ENCODE peak calls at places on chromosomes 6 and 20, in five cellular contexts. U is IMR-90, E is H9, P is H1, B is mesenchymal stem cell. M is an unnamed sample.

GRCh38 chr6:96522469-96523009 is 933 bp downstream of the UFL1 start:
- DNase-seq in U (peak), E (no peak), P (no peak), B (peak), M (no peak)

GRCh38 chr6:1553562-1554088 is 56.1 kb upstream of the FOXC1 start:
- DNase-seq in U (no peak), E (no peak), P (no peak), B (no peak), M (no peak)

GRCh38 chr6:105794870-105795269 is 291.3 kb upstream of the PRDM1 start:
- DNase-seq in U (no peak), E (no peak), P (no peak), B (no peak), M (no peak)

GRCh38 chr6:47733879-47734558 is 35.6 kb downstream of the ADGRF4 start:
- DNase-seq in U (peak), E (no peak), P (no peak), B (peak), M (no peak)

GRCh38 chr6:111810321-111811235 is 62.7 kb downstream of the FYN start:
- DNase-seq in U (no peak), E (no peak), P (no peak), B (no peak), M (no peak)

GRCh38 chr6:124987999-124988591 is 25.9 kb downstream of the RNF217 start:
- DNase-seq in U (no peak), E (no peak), P (no peak), B (no peak), M (no peak)

GRCh38 chr6:158168054-158168303 is at the start of gene SERAC1:
- DNase-seq in U (no peak), E (no peak), P (no peak), B (no peak), M (peak)

GRCh38 chr6:170094686-170095272 is 196.1 kb downstream of the DLL1 start:
- DNase-seq in U (no peak), E (no peak), P (no peak), B (no peak), M (no peak)

GRCh38 chr20:36167826-36168634 is 13.5 kb downstream of the EPB41L1 start:
- DNase-seq in U (peak), E (no peak), P (no peak), B (peak), M (no peak)

GRCh38 chr6:135909737-135910387 is 58.4 kb downstream of the PDE7B start:
- DNase-seq in U (peak), E (peak), P (peak), B (no peak), M (peak)

GRCh38 chr20:21981179-21981578 is 275.7 kb downstream of the PAX1 start:
- DNase-seq in U (no peak), E (no peak), P (no peak), B (no peak), M (no peak)

GRCh38 chr6:138410972-138411667 is 7.1 kb downstream of the HEBP2 start:
- DNase-seq in U (peak), E (no peak), P (no peak), B (peak), M (no peak)

GRCh38 chr6:72689107-72689954 is 67.5 kb downstream of the KCNQ5 start:
- DNase-seq in U (no peak), E (no peak), P (no peak), B (peak), M (peak)

GRCh38 chr6:20575125-20575524 is 40.9 kb downstream of the CDKAL1 start:
- DNase-seq in U (no peak), E (no peak), P (no peak), B (no peak), M (no peak)

GRCh38 chr20:3929713-3930060 is 40.5 kb downstream of the PANK2 start:
- DNase-seq in U (no peak), E (no peak), P (no peak), B (no peak), M (no peak)

GRCh38 chr6:130841128-130841728 is 14.0 kb downstream of the SMLR1 start:
- DNase-seq in U (peak), E (no peak), P (no peak), B (no peak), M (no peak)

GRCh38 chr20:4401601-4402000 is 320.1 kb upstream of the PRND start:
- DNase-seq in U (peak), E (no peak), P (no peak), B (no peak), M (no peak)

GRCh38 chr6:110534731-110535164 is 58.3 kb upstream of the SLC22A16 start:
- DNase-seq in U (peak), E (no peak), P (no peak), B (peak), M (no peak)

GRCh38 chr6:105211831-105212230 is 32.0 kb upstream of the POPDC3 start:
- DNase-seq in U (peak), E (no peak), P (no peak), B (no peak), M (no peak)

GRCh38 chr6:3271756-3272155 is 13.0 kb downstream of the PSMG4 start:
- DNase-seq in U (no peak), E (no peak), P (no peak), B (no peak), M (no peak)

GRCh38 chr6:92777146-92777740 is 642.1 kb downstream of the EPHA7 start:
- DNase-seq in U (peak), E (no peak), P (no peak), B (peak), M (peak)

GRCh38 chr6:27977387-27977786 is 20.3 kb downstream of the OR2B6 start:
- DNase-seq in U (no peak), E (no peak), P (no peak), B (no peak), M (no peak)

GRCh38 chr6:169959129-169960002 is 207.9 kb downstream of the ERMARD start:
- DNase-seq in U (no peak), E (peak), P (no peak), B (no peak), M (no peak)

GRCh38 chr6:149924206-149924932 is 1.4 kb upstream of the RAET1G start:
- DNase-seq in U (no peak), E (no peak), P (no peak), B (no peak), M (no peak)

GRCh38 chr20:46720776-46721425 is 11.5 kb downstream of the SLC2A10 start:
- DNase-seq in U (peak), E (no peak), P (no peak), B (peak), M (no peak)

GRCh38 chr6:113936093-113936934 is 34.6 kb downstream of the HDAC2 start:
- DNase-seq in U (peak), E (no peak), P (no peak), B (peak), M (peak)

GRCh38 chr6:52245425-52245824 is 1.1 kb upstream of the IL17F start:
- DNase-seq in U (no peak), E (no peak), P (no peak), B (no peak), M (no peak)

GRCh38 chr6:111105578-111105977 is 18.3 kb downstream of the SLC16A10 start:
- DNase-seq in U (peak), E (no peak), P (no peak), B (no peak), M (no peak)

GRCh38 chr20:58439974-58440767 is 51.1 kb downstream of the VAPB start:
- DNase-seq in U (no peak), E (no peak), P (no peak), B (peak), M (no peak)

GRCh38 chr6:100304575-100304974 is 160.1 kb downstream of the SIM1 start:
- DNase-seq in U (no peak), E (no peak), P (no peak), B (no peak), M (no peak)

GRCh38 chr6:56628105-56628504 is 14.6 kb downstream of the DST start:
- DNase-seq in U (no peak), E (no peak), P (no peak), B (peak), M (no peak)

GRCh38 chr20:24917797-24918578 is 31.1 kb upstream of the CST7 start:
- DNase-seq in U (peak), E (peak), P (peak), B (peak), M (peak)

GRCh38 chr20:6162239-6162638 is 39.4 kb upstream of the FERMT1 start:
- DNase-seq in U (no peak), E (no peak), P (no peak), B (no peak), M (no peak)

GRCh38 chr6:157358287-157358686 is 22.7 kb upstream of the ZDHHC14 start:
- DNase-seq in U (no peak), E (no peak), P (no peak), B (no peak), M (no peak)

GRCh38 chr6:169813969-169814368 is 62.5 kb downstream of the ERMARD start:
- DNase-seq in U (no peak), E (no peak), P (no peak), B (no peak), M (no peak)

DNA sequence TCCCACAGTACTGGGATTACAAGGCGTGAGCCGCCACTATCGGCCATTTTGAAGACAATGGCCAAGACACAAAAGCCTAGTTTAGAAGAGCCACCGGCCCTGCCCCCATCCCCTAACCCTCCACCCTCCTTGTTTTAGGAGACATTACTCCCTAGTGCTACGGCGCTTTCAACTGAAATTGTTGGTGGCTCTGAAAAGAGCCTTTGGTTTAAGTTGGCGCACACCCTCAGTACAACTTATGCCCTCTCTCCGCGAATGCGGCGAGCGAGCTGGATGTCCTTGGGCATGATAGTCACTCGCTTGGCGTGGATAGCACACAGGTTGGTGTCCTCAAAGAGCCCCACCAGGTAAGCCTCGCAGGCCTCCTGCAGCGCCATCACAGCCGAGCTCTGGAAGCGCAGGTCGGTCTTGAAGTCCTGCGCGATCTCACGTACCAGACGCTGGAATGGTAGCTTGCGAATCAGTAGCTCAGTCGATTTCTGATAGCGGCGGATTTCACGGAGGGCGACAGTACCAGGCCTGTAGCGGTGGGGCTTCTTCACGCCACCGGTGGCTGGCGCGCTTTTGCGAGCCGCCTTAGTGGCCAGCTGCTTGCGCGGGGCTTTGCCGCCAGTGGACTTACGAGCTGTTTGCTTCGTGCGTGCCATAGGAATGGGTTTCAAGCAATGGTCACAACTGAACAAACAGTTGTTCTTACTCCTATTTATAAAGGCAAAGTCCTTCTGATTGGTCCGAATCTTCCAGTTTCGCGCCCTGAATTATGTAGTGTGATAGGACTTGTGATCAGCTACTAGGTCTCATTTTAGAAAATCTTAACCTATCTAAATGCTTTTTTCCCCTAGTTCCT is 114.8 kb upstream of the BTN3A2 start:
- DNase-seq in U (peak), E (peak), P (no peak), B (peak), M (peak)
- H3K14ac ChIP-seq in U (peak), E (peak), P (no peak), B (peak), M (peak)

GRCh38 chr20:17808357-17808756 is 108.6 kb downstream of the BANF2 start:
- DNase-seq in U (peak), E (no peak), P (no peak), B (peak), M (no peak)
- H3K9ac ChIP-seq in U (no peak), E (no peak), P (no peak), B (peak), M (no peak)

DNA sequence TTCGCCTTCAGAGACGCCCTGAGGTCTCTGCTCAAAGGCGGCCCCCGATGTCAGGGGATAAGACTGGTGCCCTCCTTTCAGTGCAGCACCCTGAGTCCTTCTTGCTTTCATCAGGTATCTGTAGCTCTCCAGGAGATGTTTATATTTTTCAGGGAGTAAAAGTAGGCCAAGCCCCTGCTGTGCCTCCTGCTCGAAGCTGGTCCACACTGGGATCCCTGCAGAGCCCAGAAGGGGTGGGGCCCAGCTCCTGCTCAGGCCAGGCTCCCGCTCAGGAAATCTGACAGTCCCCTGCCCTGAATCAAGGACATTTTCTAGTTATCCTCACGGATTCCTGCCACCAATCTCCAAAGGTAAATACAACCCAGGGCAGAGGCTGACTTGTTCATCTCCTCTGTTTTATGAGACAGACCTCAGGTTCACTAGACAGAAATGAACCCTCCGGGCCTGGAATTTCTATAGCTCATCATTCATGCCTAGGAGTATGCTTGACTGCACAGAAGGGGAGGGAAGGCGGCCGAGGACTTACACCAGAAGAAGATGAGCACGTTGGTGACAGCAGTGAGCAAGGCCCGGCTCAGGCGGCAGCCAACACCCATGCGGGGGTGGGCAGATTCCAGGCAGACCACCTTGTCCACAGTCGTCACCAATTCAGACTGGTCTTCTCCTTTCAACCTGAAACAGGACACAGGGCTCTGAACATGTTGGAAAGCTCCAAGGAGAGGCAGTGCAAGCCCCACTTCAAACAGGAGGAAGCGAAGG is 11.0 kb downstream of the LEMD2 start:
- DNase-seq in U (no peak), E (no peak), P (no peak), B (no peak), M (no peak)
- H2BK15ac ChIP-seq in U (no peak), E (no peak), P (no peak), B (no peak), M (no peak)

DNA sequence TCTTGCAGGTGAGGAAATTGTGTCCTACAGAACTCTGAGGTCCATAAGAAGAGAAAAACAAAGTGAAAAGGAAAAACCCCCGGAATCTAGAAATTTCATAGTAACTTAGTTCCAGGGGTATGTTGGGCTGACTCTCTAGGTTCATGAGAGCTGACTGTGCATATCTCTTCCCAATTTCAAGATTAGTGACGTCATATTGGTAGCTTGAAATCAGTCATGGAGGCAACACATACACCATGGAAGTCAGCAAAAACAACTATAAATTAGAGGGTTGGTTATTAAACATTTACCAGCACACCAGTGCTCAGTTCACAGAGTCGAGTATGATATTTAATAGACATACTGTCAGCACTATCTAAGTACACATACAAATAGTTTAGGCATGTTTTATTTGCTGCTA is 49.8 kb downstream of the PHACTR1 start:
- DNase-seq in U (no peak), E (no peak), P (no peak), B (no peak), M (no peak)
- H3K14ac ChIP-seq in U (no peak), E (no peak), P (no peak), B (no peak), M (no peak)

DNA sequence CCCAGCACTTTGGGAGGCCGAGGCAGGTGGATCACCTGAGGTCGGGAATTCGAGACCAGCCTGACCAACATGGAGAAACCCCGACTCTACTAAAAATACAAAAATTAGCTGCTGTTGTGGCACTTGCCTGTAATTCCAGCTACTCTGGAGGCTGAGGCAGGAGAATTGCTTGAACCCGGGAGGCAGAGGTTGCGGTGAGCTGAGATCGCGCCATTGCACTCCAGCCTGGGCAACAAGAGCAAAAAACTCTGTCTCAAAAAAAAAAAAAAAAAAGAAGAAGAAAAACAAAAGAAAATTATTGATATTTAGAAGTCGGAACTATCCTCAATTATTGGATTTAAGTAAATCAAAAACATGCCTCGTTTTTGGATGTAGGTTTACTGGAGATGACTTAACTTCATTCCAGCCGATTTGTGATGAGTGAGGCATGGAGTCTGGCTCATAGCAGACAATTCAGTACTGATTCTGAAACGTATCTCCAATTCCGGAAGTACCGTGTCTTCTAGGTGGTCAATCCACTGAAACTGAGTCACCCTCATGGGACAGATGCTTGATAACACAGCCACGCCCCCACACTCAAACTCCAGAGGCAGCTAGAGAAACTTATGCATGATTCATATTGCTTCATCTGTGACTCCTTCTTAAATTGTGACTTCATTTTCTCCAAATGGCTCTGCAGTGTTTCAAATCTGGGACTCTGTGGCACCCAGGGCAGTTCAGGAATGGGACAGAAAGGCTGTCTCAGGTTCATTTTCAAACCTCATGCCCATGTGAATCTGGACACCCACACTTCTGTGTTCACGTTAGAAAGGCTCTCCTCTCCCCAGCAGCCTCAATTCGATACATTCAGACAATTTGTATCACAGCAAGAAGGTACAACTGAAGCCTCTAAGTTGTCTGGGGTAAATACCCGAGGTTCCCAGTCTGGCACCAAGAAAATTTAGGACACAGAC is 110.4 kb upstream of the ARMC2 start:
- DNase-seq in U (peak), E (no peak), P (no peak), B (peak), M (no peak)
- H3K9ac ChIP-seq in U (peak), E (no peak), P (no peak), B (peak), M (no peak)

DNA sequence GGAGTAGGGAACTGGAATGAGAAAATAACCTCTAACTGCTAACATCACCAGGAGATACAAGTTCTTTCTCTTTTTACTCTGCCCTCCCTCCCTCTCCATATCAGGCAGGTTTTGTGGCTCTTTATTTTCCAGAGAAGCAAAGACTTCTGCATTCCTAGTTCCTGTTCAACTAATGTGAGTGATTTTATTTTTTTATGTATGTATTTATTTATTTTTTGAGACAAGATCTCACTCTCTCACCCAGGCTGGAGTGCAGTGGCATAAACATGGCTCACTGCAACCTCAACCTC is 6.0 kb upstream of the IER3 start:
- DNase-seq in U (no peak), E (no peak), P (no peak), B (no peak), M (no peak)
- H2BK15ac ChIP-seq in U (peak), E (no peak), P (no peak), B (no peak), M (no peak)

GRCh38 chr6:31578058-31578457 is 2.7 kb downstream of the TNF start:
- DNase-seq in U (no peak), E (no peak), P (no peak), B (no peak), M (no peak)
- H3K14ac ChIP-seq in U (no peak), E (no peak), P (no peak), B (no peak), M (no peak)

GRCh38 chr20:38152175-38153010 is 12.7 kb downstream of the TGM2 start:
- DNase-seq in U (peak), E (no peak), P (no peak), B (peak), M (no peak)
- H3K9ac ChIP-seq in U (peak), E (no peak), P (no peak), B (no peak), M (no peak)

DNA sequence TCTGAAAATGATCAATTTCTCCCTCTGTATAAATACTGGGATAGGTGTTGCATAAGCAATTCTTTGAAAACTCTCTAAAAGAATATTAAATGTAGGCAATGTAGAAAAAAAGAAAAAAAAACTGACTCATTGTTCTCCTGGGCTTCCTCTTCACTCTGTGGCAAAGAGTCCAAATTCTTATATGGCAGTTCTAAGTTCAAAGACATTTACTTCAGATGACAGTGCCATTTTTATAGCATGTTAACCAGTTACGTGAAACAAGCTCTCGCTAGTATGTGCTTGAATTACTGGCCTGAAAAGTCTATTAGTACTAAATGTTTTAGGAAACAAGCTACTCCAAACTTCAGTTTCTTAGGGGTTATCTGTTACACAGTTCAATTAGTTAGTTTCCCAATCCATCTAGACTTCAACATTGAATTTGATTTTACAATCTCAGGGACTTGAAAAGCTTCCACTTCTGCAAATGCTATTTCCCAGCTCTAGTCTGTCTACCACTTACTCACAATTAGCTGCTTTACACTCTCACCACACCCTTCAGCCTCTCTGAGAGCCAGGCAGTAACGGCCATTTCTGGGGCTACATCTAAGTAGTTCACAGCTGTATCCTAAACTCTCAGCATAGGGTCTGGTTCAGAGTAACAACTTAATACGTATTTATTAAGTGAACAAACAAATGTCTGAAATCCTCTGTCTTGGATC is 100.4 kb downstream of the OGFRL1 start:
- DNase-seq in U (no peak), E (no peak), P (no peak), B (no peak), M (no peak)
- H2BK15ac ChIP-seq in U (no peak), E (no peak), P (no peak), B (no peak), M (no peak)

M was measured in neuronal stem cell.